ENCODE peak calls at places on chromosomes 12 and 14, in eight cellular contexts. T is right cardiac atrium, X is myocyte, E is kidney tubule cell, V is left cardiac atrium, J is DMS79 treated with DMSO at 0.1 percent for 48 hours, Z is HT1080, C is right lobe of liver. K is an unnamed sample.

GRCh38 chr12:62270384-62270783 is 10.2 kb downstream of the USP15 start:
- DNase-seq in T (no peak), X (no peak), E (no peak), V (no peak), J (no peak), Z (no peak), C (no peak), K (no peak)

GRCh38 chr14:101028971-101029667 is 125.6 kb upstream of the RTL1 start:
- DNase-seq in T (no peak), X (no peak), E (no peak), V (no peak), J (peak), Z (no peak), C (no peak), K (no peak)

GRCh38 chr12:68163546-68164210 is 4.1 kb upstream of the IFNG start:
- DNase-seq in T (no peak), X (no peak), E (no peak), V (no peak), J (no peak), Z (peak), C (no peak), K (no peak)

GRCh38 chr14:75096959-75097358 is 27.5 kb downstream of the ZC2HC1C start:
- DNase-seq in T (no peak), X (peak), E (no peak), V (no peak), J (no peak), Z (no peak), C (no peak), K (no peak)

GRCh38 chr12:27604431-27604830 is 80.4 kb downstream of the PPFIBP1 start:
- DNase-seq in T (no peak), X (no peak), E (no peak), V (no peak), J (no peak), Z (no peak), C (no peak), K (no peak)

GRCh38 chr12:48156648-48157015 is 683 bp downstream of the ASB8 start:
- DNase-seq in T (no peak), X (no peak), E (no peak), V (no peak), J (no peak), Z (no peak), C (no peak), K (no peak)

GRCh38 chr12:92987362-92987761 is 58.3 kb upstream of the EEA1 start:
- DNase-seq in T (no peak), X (peak), E (peak), V (no peak), J (peak), Z (peak), C (no peak), K (no peak)

GRCh38 chr12:63845726-63846125 is 1.2 kb downstream of the SRGAP1 start:
- DNase-seq in T (no peak), X (peak), E (peak), V (no peak), J (peak), Z (peak), C (no peak), K (no peak)

GRCh38 chr14:85342858-85343607 is 186.9 kb upstream of the FLRT2 start:
- DNase-seq in T (no peak), X (no peak), E (no peak), V (no peak), J (no peak), Z (no peak), C (no peak), K (no peak)

GRCh38 chr12:50201987-50202521 is 34.9 kb upstream of the CERS5 start:
- DNase-seq in T (no peak), X (no peak), E (peak), V (no peak), J (peak), Z (peak), C (no peak), K (no peak)

GRCh38 chr14:91249841-91250616 is 5.5 kb upstream of the GPR68 start:
- DNase-seq in T (no peak), X (no peak), E (peak), V (no peak), J (peak), Z (peak), C (no peak), K (peak)

GRCh38 chr12:124680863-124681778 is 113.7 kb upstream of the NCOR2 start:
- DNase-seq in T (peak), X (no peak), E (peak), V (peak), J (no peak), Z (peak), C (peak), K (no peak)

GRCh38 chr12:26106347-26106746 is 18.5 kb downstream of the BHLHE41 start:
- DNase-seq in T (no peak), X (no peak), E (no peak), V (no peak), J (no peak), Z (no peak), C (no peak), K (no peak)

GRCh38 chr12:47268501-47269459 is 189.0 kb upstream of the AMIGO2 start:
- DNase-seq in T (no peak), X (no peak), E (no peak), V (no peak), J (no peak), Z (no peak), C (no peak), K (no peak)

GRCh38 chr12:47977772-47978597 is 14.6 kb downstream of the TMEM106C start:
- DNase-seq in T (no peak), X (no peak), E (no peak), V (no peak), J (no peak), Z (no peak), C (no peak), K (no peak)

GRCh38 chr14:105487449-105487985 is 831 bp downstream of the CRIP1 start:
- DNase-seq in T (peak), X (no peak), E (no peak), V (peak), J (peak), Z (no peak), C (no peak), K (peak)

GRCh38 chr14:23209651-23210423 is 26.4 kb upstream of the SLC7A8 start:
- DNase-seq in T (no peak), X (no peak), E (peak), V (no peak), J (no peak), Z (no peak), C (no peak), K (no peak)

GRCh38 chr12:67026847-67027246 is 242.3 kb upstream of the CAND1 start:
- DNase-seq in T (no peak), X (no peak), E (no peak), V (no peak), J (no peak), Z (no peak), C (no peak), K (no peak)

GRCh38 chr14:50559990-50560928 is at the start of gene ATL1:
- DNase-seq in T (peak), X (peak), E (peak), V (peak), J (peak), Z (peak), C (peak), K (no peak)

GRCh38 chr14:79285263-79285662 is 926.0 kb downstream of the DIO2 start:
- DNase-seq in T (no peak), X (no peak), E (no peak), V (no peak), J (no peak), Z (no peak), C (no peak), K (no peak)

GRCh38 chr14:78633747-78634146 is 463.6 kb downstream of the NRXN3 start:
- DNase-seq in T (no peak), X (no peak), E (no peak), V (no peak), J (peak), Z (no peak), C (no peak), K (no peak)

GRCh38 chr12:123633379-123634141 is at the start of the genes EIF2B1 and GTF2H3:
- DNase-seq in T (peak), X (peak), E (peak), V (peak), J (peak), Z (peak), C (peak), K (peak)

GRCh38 chr14:79354336-79354735 is 857.0 kb downstream of the DIO2 start:
- DNase-seq in T (no peak), X (no peak), E (no peak), V (no peak), J (no peak), Z (no peak), C (no peak), K (no peak)

GRCh38 chr14:30005114-30005698 is 77.6 kb upstream of the PRKD1 start:
- DNase-seq in T (no peak), X (peak), E (peak), V (no peak), J (peak), Z (peak), C (no peak), K (no peak)

GRCh38 chr12:52980096-52980694 is 26.1 kb upstream of the EIF4B start:
- DNase-seq in T (no peak), X (no peak), E (no peak), V (no peak), J (no peak), Z (no peak), C (no peak), K (no peak)

GRCh38 chr14:101772770-101773169 is 11.3 kb downstream of the PPP2R5C start:
- DNase-seq in T (no peak), X (no peak), E (peak), V (no peak), J (no peak), Z (peak), C (no peak), K (no peak)

GRCh38 chr12:124837958-124838803 is 25.5 kb downstream of the SCARB1 start:
- DNase-seq in T (peak), X (peak), E (peak), V (peak), J (peak), Z (peak), C (peak), K (no peak)

GRCh38 chr14:71235865-71236264 is 328.6 kb downstream of the PCNX1 start:
- DNase-seq in T (peak), X (no peak), E (peak), V (peak), J (no peak), Z (no peak), C (no peak), K (no peak)

GRCh38 chr12:94892544-94893267 is 110.8 kb downstream of the NDUFA12 start:
- DNase-seq in T (no peak), X (no peak), E (no peak), V (no peak), J (no peak), Z (no peak), C (no peak), K (no peak)

GRCh38 chr12:113232787-113233585 is 11.7 kb downstream of the TPCN1 start:
- DNase-seq in T (peak), X (peak), E (peak), V (no peak), J (peak), Z (no peak), C (peak), K (peak)

GRCh38 chr12:49264466-49264872 is 413 bp upstream of the TUBA1C start:
- DNase-seq in T (no peak), X (no peak), E (no peak), V (no peak), J (peak), Z (no peak), C (no peak), K (no peak)

GRCh38 chr14:64741961-64742360 is 37.7 kb downstream of the PLEKHG3 start:
- DNase-seq in T (no peak), X (no peak), E (no peak), V (no peak), J (no peak), Z (no peak), C (no peak), K (no peak)

GRCh38 chr12:28872654-28873268 is 276.3 kb upstream of the FAR2 start:
- DNase-seq in T (peak), X (peak), E (peak), V (peak), J (no peak), Z (peak), C (peak), K (no peak)

GRCh38 chr14:22391908-22392307 is 197.1 kb downstream of the DAD1 start:
- DNase-seq in T (peak), X (peak), E (peak), V (peak), J (peak), Z (peak), C (peak), K (no peak)